ENCODE peak calls at places on chromosomes 12 and 14, in six cellular contexts. H is fibroblast of mammary gland; G is prostate gland; Y is CD8-positive, alpha-beta T cell; M is epithelial cell of proximal tubule; V is naive thymus-derived CD4-positive, alpha-beta T cell. L is an unnamed sample.

GRCh38 chr14:65676361-65677014 is 264.0 kb downstream of the FUT8 start:
- DNase-seq in M (no peak), G (no peak), V (no peak), H (no peak), Y (no peak), L (no peak)

GRCh38 chr12:3750616-3751015 is 2.3 kb downstream of the CRACR2A start:
- DNase-seq in H (no peak), G (no peak), M (no peak), Y (no peak), V (no peak), L (no peak)

GRCh38 chr14:96602186-96602585 is 100.0 kb downstream of the PAPOLA start:
- DNase-seq in Y (no peak), M (no peak), G (no peak), H (no peak), V (no peak), L (no peak)

GRCh38 chr12:38162708-38163441 is 153.7 kb upstream of the ALG10B start:
- DNase-seq in H (no peak), Y (no peak), M (no peak), V (no peak), G (no peak), L (no peak)

GRCh38 chr14:52824479-52824878 is 33.1 kb upstream of the GNPNAT1 start:
- DNase-seq in Y (no peak), G (no peak), V (no peak), M (no peak), H (no peak), L (peak; percentile 9)

GRCh38 chr12:1217191-1217949 is 226.3 kb downstream of the ERC1 start:
- DNase-seq in G (peak; percentile 66), Y (no peak), M (no peak), V (no peak), H (peak; percentile 76), L (peak; percentile 94)

GRCh38 chr12:39375206-39375808 is 67.6 kb downstream of the KIF21A start:
- DNase-seq in Y (no peak), V (no peak), H (no peak), M (peak; percentile 52), G (no peak), L (no peak)

GRCh38 chr14:40679256-40679655 is 927.4 kb upstream of the LRFN5 start:
- DNase-seq in Y (no peak), H (no peak), M (no peak), V (no peak), G (no peak), L (no peak)

GRCh38 chr12:88393017-88393767 is 187.1 kb downstream of the KITLG start:
- DNase-seq in M (no peak), Y (no peak), H (peak; percentile 61), G (no peak), V (no peak), L (no peak)

GRCh38 chr12:109099426-109100020 is 2.1 kb downstream of the UNG start:
- DNase-seq in G (no peak), H (no peak), M (no peak), V (no peak), Y (no peak), L (no peak)

GRCh38 chr12:63826002-63826585 is 18.4 kb upstream of the SRGAP1 start:
- DNase-seq in H (peak; percentile 82), V (no peak), Y (no peak), M (no peak), G (no peak), L (peak; percentile 86)

GRCh38 chr12:88420460-88420859 is 159.8 kb downstream of the KITLG start:
- DNase-seq in Y (no peak), V (no peak), M (peak; percentile 69), H (peak; percentile 98), G (no peak), L (peak; percentile 96)

GRCh38 chr12:49980501-49981158 is 7.9 kb downstream of the AQP6 start:
- DNase-seq in H (no peak), V (no peak), G (no peak), Y (no peak), M (no peak), L (no peak)

GRCh38 chr14:39395555-39396254 is 36.5 kb downstream of the FBXO33 start:
- DNase-seq in G (no peak), M (no peak), V (no peak), H (peak; percentile 36), Y (no peak), L (peak; percentile 16)

GRCh38 chr12:111410229-111411186 is 4.8 kb downstream of the SH2B3 start:
- DNase-seq in V (no peak), H (peak; percentile 58), G (no peak), M (no peak), Y (no peak), L (no peak)

GRCh38 chr12:111408116-111408440 is 2.4 kb downstream of the SH2B3 start:
- DNase-seq in H (no peak), G (no peak), V (no peak), Y (no peak), M (no peak), L (no peak)

GRCh38 chr12:111411187-111411764 is 5.6 kb downstream of the SH2B3 start:
- DNase-seq in H (no peak), M (no peak), Y (no peak), G (no peak), V (no peak), L (no peak)

GRCh38 chr12:111408686-111409402 is 3.1 kb downstream of the SH2B3 start:
- DNase-seq in M (no peak), H (no peak), G (no peak), Y (no peak), V (no peak), L (no peak)

DNA sequence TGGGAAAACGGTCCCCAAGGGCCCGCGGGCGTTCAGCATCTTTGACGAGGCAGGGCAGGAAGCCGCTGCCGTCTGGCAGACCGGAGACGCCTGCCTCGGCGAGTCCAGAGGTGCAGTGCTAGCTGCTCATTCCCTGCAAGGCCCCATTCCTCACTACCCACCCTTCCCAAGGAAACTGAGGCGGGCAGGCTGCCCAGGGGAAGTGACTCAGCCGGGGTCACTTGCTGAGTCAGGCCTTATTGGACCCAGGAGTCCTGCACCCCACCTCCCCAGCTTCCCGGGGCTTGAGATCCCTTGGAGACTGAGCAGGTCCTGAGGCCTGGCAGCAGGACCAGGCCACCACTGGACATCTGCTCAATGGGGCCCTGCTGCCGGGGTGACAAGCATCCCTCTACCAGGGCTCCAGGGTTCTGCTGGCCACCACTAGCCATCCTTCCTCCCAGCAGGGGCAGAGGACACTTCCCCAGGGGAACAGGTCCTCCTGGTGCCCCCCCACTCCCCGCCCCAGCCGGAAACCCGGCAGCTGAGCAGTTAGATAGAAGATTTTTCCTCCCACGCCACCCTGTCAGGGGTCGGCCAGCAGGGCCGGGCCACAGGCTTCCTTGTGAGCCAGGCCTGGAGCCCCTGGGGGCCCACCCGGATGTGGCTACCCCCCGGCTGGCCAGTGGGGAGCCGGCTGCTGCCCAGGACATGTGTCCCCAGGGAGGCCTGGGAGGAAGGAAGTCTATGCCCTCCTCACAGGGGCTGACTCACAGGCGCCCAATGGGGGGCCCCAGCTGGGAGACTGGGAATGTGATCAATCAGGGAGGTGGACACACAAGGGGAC is 3.9 kb downstream of the SH2B3 start:
- DNase-seq in V (no peak), Y (no peak), H (peak; percentile 79), M (no peak), G (no peak), L (peak; percentile 61)
- H3K4me3 ChIP-seq in V (peak overlapping the region; percentile 48), Y (peak overlapping the region; percentile 33), H (peak overlapping the region; percentile 28), M (no peak overlapping the region), G (no peak overlapping the region), L (peak overlapping the region; percentile 17)

GRCh38 chr12:62601765-62602444 is 135.3 kb downstream of the MON2 start:
- DNase-seq in H (no peak), G (no peak), V (no peak), Y (no peak), M (no peak), L (no peak)

GRCh38 chr12:62597253-62597652 is 130.6 kb downstream of the MON2 start:
- DNase-seq in M (no peak), H (no peak), G (no peak), Y (no peak), V (no peak), L (no peak)

GRCh38 chr12:62600038-62600437 is 133.4 kb downstream of the MON2 start:
- DNase-seq in H (no peak), M (no peak), G (no peak), Y (no peak), V (no peak), L (no peak)

GRCh38 chr12:62602445-62603060 is 135.9 kb downstream of the MON2 start:
- DNase-seq in H (peak; percentile 92), M (no peak), Y (peak; percentile 88), V (peak; percentile 86), G (peak; percentile 88), L (peak; percentile 91)

DNA sequence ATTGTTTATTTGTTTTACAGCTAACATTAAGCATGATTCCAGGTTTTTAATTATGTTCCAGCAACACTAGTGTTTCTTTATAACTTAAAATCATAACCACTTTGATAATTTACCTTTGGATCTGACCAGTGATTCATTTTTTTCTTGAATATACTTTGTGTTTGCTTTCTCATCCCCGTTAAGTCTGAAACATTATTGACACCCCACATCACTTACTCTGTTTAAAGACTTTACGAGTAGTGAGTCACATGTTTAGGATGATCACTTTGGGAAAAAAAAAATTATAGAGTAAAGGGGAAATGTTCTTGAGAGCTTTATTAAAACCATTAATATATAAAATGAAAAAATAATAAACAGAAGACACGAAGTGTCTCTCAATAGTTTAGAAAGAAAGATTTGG is 132.2 kb downstream of the MON2 start:
- DNase-seq in G (no peak), H (no peak), V (no peak), M (no peak), Y (no peak), L (no peak)
- H3K4me3 ChIP-seq in G (no peak overlapping the region), H (no peak overlapping the region), V (no peak overlapping the region), M (no peak overlapping the region), Y (no peak overlapping the region), L (no peak overlapping the region)

DNA sequence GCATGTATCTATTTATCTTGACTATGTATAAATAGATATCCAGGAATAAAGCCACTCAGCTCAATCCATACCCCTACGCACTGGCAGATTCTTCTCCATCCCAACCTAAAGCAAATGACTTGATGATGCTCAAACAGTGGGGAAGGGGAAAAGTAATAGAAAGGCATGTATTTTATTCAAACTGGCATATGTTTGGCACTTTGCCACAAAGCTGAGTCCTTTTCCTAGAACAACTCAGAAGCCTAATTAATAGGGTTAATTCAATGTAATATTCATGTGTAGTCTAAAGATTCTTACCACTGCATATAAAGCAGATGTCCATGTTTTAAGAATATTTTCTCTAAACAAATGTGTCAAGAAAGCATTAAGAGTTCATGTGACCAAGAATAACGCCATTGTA is 233.8 kb downstream of the MED13L start:
- DNase-seq in H (no peak), M (no peak), V (no peak), Y (no peak), G (no peak), L (no peak)
- H3K4me3 ChIP-seq in H (no peak overlapping the region), M (no peak overlapping the region), V (no peak overlapping the region), Y (no peak overlapping the region), G (no peak overlapping the region), L (no peak overlapping the region)

DNA sequence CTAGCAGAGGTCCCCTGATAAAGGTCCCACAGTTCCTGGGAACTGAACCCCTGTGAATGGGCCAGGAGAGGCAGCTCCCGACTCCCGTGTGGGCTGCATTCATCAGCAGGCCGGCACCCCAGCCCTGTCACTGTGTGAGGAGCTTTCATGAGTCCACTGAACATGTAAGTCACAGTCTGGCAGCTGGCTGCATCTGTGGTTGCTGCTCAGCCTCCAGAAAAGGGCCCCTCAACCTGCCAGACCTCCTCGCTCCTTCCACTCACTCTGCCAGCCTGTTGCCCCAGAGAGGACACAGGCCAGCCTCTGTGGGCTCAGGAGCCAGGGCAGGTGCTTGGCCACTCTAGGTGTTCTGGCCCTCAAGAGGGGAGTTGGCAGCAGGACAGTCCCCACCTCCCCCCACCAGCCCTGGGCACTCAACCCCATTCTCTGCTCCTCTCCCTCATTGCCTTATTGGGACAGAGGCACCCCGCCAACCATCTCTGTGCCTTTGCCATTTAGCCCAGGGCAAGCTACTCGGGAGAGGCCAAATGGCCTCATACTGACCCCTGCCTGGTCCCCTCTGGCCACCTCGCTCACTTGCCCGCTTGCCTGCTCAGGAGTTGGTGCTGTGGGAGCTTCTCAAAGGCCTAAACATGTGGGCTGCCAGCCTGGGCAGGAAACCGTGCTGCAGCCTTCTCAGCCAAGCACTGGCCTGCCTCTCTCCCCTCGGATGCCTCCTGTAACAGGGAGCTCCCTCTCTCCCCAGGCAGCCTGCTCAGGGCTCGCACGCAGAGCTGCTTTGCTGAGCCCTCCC is 1.9 kb downstream of the RTL1 start:
- DNase-seq in H (no peak), V (no peak), G (no peak), M (no peak), Y (no peak), L (no peak)
- H3K4me3 ChIP-seq in H (no peak overlapping the region), V (no peak overlapping the region), G (no peak overlapping the region), M (no peak overlapping the region), Y (no peak overlapping the region), L (no peak overlapping the region)

L was measured in fibroblast of the aortic adventitia.